ENCODE peak calls at places on chromosomes 13 and 19, in nine cellular contexts. One of them, this sample, is unnamed. For H3K27me3, the result is how much of the 10 kb centered on the place peaks cover.

GRCh38 chr19:41563847-41564514 is 12.0 kb upstream of the CEACAM21 start:
- DNase-seq in AG04450: no peak
- DNase-seq in mammary epithelial cell: peak
- DNase-seq in thoracic aorta: no peak
- DNase-seq in ovary: no peak
- DNase-seq in endodermal cell: no peak
- DNase-seq in heart left ventricle: no peak
- DNase-seq in CD8-positive, alpha-beta T cell: peak
- DNase-seq in psoas muscle: no peak
- DNase-seq in this sample: no peak

GRCh38 chr19:29482855-29483640 is 42.7 kb upstream of the VSTM2B start:
- DNase-seq in AG04450: no peak
- DNase-seq in mammary epithelial cell: no peak
- DNase-seq in thoracic aorta: no peak
- DNase-seq in ovary: no peak
- DNase-seq in endodermal cell: peak
- DNase-seq in heart left ventricle: no peak
- DNase-seq in CD8-positive, alpha-beta T cell: no peak
- DNase-seq in psoas muscle: no peak
- DNase-seq in this sample: no peak

GRCh38 chr19:14674764-14675163 is at the start of gene ADGRE3:
- DNase-seq in AG04450: no peak
- DNase-seq in mammary epithelial cell: no peak
- DNase-seq in thoracic aorta: no peak
- DNase-seq in ovary: no peak
- DNase-seq in endodermal cell: no peak
- DNase-seq in heart left ventricle: no peak
- DNase-seq in CD8-positive, alpha-beta T cell: no peak
- DNase-seq in psoas muscle: no peak
- DNase-seq in this sample: no peak

GRCh38 chr13:109951491-109951890 is 165.1 kb upstream of the IRS2 start:
- DNase-seq in AG04450: no peak
- DNase-seq in mammary epithelial cell: peak
- DNase-seq in thoracic aorta: no peak
- DNase-seq in ovary: no peak
- DNase-seq in endodermal cell: no peak
- DNase-seq in heart left ventricle: no peak
- DNase-seq in CD8-positive, alpha-beta T cell: no peak
- DNase-seq in psoas muscle: no peak
- DNase-seq in this sample: no peak

GRCh38 chr19:4972509-4973230 is 3.8 kb downstream of the KDM4B start:
- DNase-seq in AG04450: no peak
- DNase-seq in mammary epithelial cell: peak
- DNase-seq in thoracic aorta: no peak
- DNase-seq in ovary: no peak
- DNase-seq in endodermal cell: no peak
- DNase-seq in heart left ventricle: no peak
- DNase-seq in CD8-positive, alpha-beta T cell: no peak
- DNase-seq in psoas muscle: no peak
- DNase-seq in this sample: no peak

GRCh38 chr19:29662604-29663404 is 2.5 kb upstream of the PLEKHF1 start:
- DNase-seq in AG04450: peak
- DNase-seq in mammary epithelial cell: peak
- DNase-seq in thoracic aorta: peak
- DNase-seq in ovary: peak
- DNase-seq in endodermal cell: no peak
- DNase-seq in heart left ventricle: peak
- DNase-seq in CD8-positive, alpha-beta T cell: no peak
- DNase-seq in psoas muscle: peak
- DNase-seq in this sample: no peak

GRCh38 chr19:10919352-10920287 is 8.8 kb downstream of the YIPF2 start:
- DNase-seq in AG04450: no peak
- DNase-seq in mammary epithelial cell: no peak
- DNase-seq in thoracic aorta: no peak
- DNase-seq in ovary: no peak
- DNase-seq in endodermal cell: peak
- DNase-seq in heart left ventricle: no peak
- DNase-seq in CD8-positive, alpha-beta T cell: no peak
- DNase-seq in psoas muscle: no peak
- DNase-seq in this sample: no peak

GRCh38 chr19:7391218-7391670 is 42.5 kb downstream of the ARHGEF18 start:
- DNase-seq in AG04450: no peak
- DNase-seq in mammary epithelial cell: peak
- DNase-seq in thoracic aorta: no peak
- DNase-seq in ovary: no peak
- DNase-seq in endodermal cell: no peak
- DNase-seq in heart left ventricle: no peak
- DNase-seq in CD8-positive, alpha-beta T cell: no peak
- DNase-seq in psoas muscle: no peak
- DNase-seq in this sample: no peak

GRCh38 chr13:28489975-28490550 is 4.9 kb downstream of the FLT1 start:
- DNase-seq in AG04450: no peak
- DNase-seq in mammary epithelial cell: no peak
- DNase-seq in thoracic aorta: no peak
- DNase-seq in ovary: no peak
- DNase-seq in endodermal cell: no peak
- DNase-seq in heart left ventricle: no peak
- DNase-seq in CD8-positive, alpha-beta T cell: no peak
- DNase-seq in psoas muscle: no peak
- DNase-seq in this sample: no peak

GRCh38 chr19:46716672-46717033 is 261 bp downstream of the PRKD2 start:
- DNase-seq in AG04450: no peak
- DNase-seq in mammary epithelial cell: no peak
- DNase-seq in thoracic aorta: no peak
- DNase-seq in ovary: no peak
- DNase-seq in endodermal cell: no peak
- DNase-seq in heart left ventricle: no peak
- DNase-seq in CD8-positive, alpha-beta T cell: no peak
- DNase-seq in psoas muscle: no peak
- DNase-seq in this sample: no peak

GRCh38 chr19:5356918-5357317 is 16.3 kb upstream of the PTPRS start:
- DNase-seq in AG04450: no peak
- DNase-seq in mammary epithelial cell: no peak
- DNase-seq in thoracic aorta: no peak
- DNase-seq in ovary: no peak
- DNase-seq in endodermal cell: no peak
- DNase-seq in heart left ventricle: no peak
- DNase-seq in CD8-positive, alpha-beta T cell: no peak
- DNase-seq in psoas muscle: no peak
- DNase-seq in this sample: no peak

GRCh38 chr19:853014-853553 is 981 bp downstream of the ELANE start:
- DNase-seq in AG04450: no peak
- DNase-seq in mammary epithelial cell: no peak
- DNase-seq in thoracic aorta: no peak
- DNase-seq in ovary: no peak
- DNase-seq in endodermal cell: no peak
- DNase-seq in heart left ventricle: no peak
- DNase-seq in CD8-positive, alpha-beta T cell: no peak
- DNase-seq in psoas muscle: peak
- DNase-seq in this sample: no peak

GRCh38 chr13:106568225-106569003 is 477 bp upstream of the ARGLU1 start:
- DNase-seq in AG04450: no peak
- DNase-seq in mammary epithelial cell: no peak
- DNase-seq in thoracic aorta: no peak
- DNase-seq in ovary: no peak
- DNase-seq in endodermal cell: no peak
- DNase-seq in heart left ventricle: no peak
- DNase-seq in CD8-positive, alpha-beta T cell: no peak
- DNase-seq in psoas muscle: no peak
- DNase-seq in this sample: no peak

GRCh38 chr19:246551-246950 is 44.7 kb downstream of the PLPP2 start:
- DNase-seq in AG04450: no peak
- DNase-seq in mammary epithelial cell: no peak
- DNase-seq in thoracic aorta: no peak
- DNase-seq in ovary: no peak
- DNase-seq in endodermal cell: peak
- DNase-seq in heart left ventricle: peak
- DNase-seq in CD8-positive, alpha-beta T cell: peak
- DNase-seq in psoas muscle: no peak
- DNase-seq in this sample: no peak

GRCh38 chr19:34136127-34136526 is 36.2 kb upstream of the LSM14A start:
- DNase-seq in AG04450: no peak
- DNase-seq in mammary epithelial cell: no peak
- DNase-seq in thoracic aorta: no peak
- DNase-seq in ovary: no peak
- DNase-seq in endodermal cell: no peak
- DNase-seq in heart left ventricle: no peak
- DNase-seq in CD8-positive, alpha-beta T cell: no peak
- DNase-seq in psoas muscle: no peak
- DNase-seq in this sample: no peak

GRCh38 chr13:111925146-111925875 is 141.6 kb upstream of the SOX1 start:
- DNase-seq in AG04450: no peak
- DNase-seq in mammary epithelial cell: no peak
- DNase-seq in thoracic aorta: no peak
- DNase-seq in ovary: no peak
- DNase-seq in endodermal cell: peak
- DNase-seq in heart left ventricle: no peak
- DNase-seq in CD8-positive, alpha-beta T cell: no peak
- DNase-seq in psoas muscle: no peak
- DNase-seq in this sample: no peak

GRCh38 chr19:3880471-3881271 is at the start of gene ATCAY:
- DNase-seq in AG04450: no peak
- DNase-seq in mammary epithelial cell: no peak
- DNase-seq in thoracic aorta: no peak
- DNase-seq in ovary: no peak
- DNase-seq in endodermal cell: peak
- DNase-seq in heart left ventricle: no peak
- DNase-seq in CD8-positive, alpha-beta T cell: no peak
- DNase-seq in psoas muscle: no peak
- DNase-seq in this sample: no peak
- H3K27me3 ChIP-seq in AG04450: under half
- H3K27me3 ChIP-seq in mammary epithelial cell: under half
- H3K27me3 ChIP-seq in thoracic aorta: under half
- H3K27me3 ChIP-seq in ovary: under half
- H3K27me3 ChIP-seq in endodermal cell: under half
- H3K27me3 ChIP-seq in heart left ventricle: half or more
- H3K27me3 ChIP-seq in CD8-positive, alpha-beta T cell: under half
- H3K27me3 ChIP-seq in psoas muscle: half or more
- H3K27me3 ChIP-seq in this sample: half or more

GRCh38 chr19:49056101-49056901 is 1.2 kb downstream of the CGB7 start:
- DNase-seq in AG04450: no peak
- DNase-seq in mammary epithelial cell: peak
- DNase-seq in thoracic aorta: no peak
- DNase-seq in ovary: peak
- DNase-seq in endodermal cell: peak
- DNase-seq in heart left ventricle: peak
- DNase-seq in CD8-positive, alpha-beta T cell: peak
- DNase-seq in psoas muscle: peak
- DNase-seq in this sample: peak
- TF ChIP-seq CTCF in AG04450: peak
- TF ChIP-seq CTCF in mammary epithelial cell: no peak
- TF ChIP-seq CTCF in thoracic aorta: peak
- TF ChIP-seq CTCF in ovary: no peak
- TF ChIP-seq CTCF in endodermal cell: peak
- TF ChIP-seq CTCF in heart left ventricle: peak
- TF ChIP-seq CTCF in CD8-positive, alpha-beta T cell: no peak
- TF ChIP-seq CTCF in psoas muscle: peak
- TF ChIP-seq CTCF in this sample: peak

DNA sequence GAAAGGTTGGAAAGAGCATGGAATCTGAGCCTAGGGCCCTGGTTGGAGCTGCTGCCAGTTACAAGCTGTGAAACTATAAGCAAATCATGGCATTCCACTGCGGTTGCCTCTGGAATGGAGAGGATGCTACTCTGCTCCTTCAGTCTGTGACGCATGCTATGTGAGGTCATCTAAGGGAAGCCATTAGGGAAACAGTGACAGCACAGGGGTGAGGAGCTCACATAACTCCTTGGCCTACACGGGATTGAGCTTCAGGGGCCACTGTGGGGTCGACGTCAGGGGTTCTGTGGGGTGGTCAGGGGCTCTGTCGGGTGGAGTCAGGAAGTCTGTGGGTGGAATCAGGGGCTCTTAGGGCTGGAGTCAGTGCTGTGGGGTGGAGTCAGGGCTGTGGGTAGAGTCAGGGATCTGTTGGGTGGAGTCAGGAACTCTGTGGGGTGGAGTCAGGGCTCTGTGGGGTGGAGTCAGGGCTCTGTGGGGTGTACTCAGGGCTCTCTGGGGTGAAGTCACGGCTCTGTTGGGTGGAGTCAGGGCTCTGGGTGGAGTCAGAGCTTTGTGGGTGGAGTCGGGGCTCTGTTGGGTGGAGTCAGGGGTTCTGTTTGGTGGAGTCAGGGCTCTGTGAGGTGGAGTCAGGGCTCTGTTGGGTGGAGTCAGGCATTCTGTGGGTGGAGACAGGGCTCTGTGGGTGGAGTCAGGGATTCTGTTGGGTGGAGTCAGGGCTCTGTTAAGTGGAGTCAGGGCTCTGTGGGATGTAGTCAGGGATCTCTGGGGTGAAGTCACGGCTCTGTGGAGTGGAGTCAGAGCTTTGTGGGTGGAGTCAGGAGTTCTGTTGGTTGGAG is 35.8 kb upstream of the MEDAG start:
- DNase-seq in AG04450: peak
- DNase-seq in mammary epithelial cell: peak
- DNase-seq in thoracic aorta: peak
- DNase-seq in ovary: peak
- DNase-seq in endodermal cell: peak
- DNase-seq in heart left ventricle: peak
- DNase-seq in CD8-positive, alpha-beta T cell: no peak
- DNase-seq in psoas muscle: peak
- DNase-seq in this sample: no peak
- H3K27ac ChIP-seq in AG04450: peak
- H3K27ac ChIP-seq in mammary epithelial cell: peak
- H3K27ac ChIP-seq in thoracic aorta: peak
- H3K27ac ChIP-seq in ovary: peak
- H3K27ac ChIP-seq in endodermal cell: peak
- H3K27ac ChIP-seq in heart left ventricle: peak
- H3K27ac ChIP-seq in CD8-positive, alpha-beta T cell: no peak
- H3K27ac ChIP-seq in psoas muscle: peak
- H3K27ac ChIP-seq in this sample: no peak

GRCh38 chr19:2978467-2978767 is 1.1 kb downstream of the TLE6 start:
- DNase-seq in AG04450: no peak
- DNase-seq in mammary epithelial cell: no peak
- DNase-seq in thoracic aorta: no peak
- DNase-seq in ovary: no peak
- DNase-seq in endodermal cell: no peak
- DNase-seq in heart left ventricle: no peak
- DNase-seq in CD8-positive, alpha-beta T cell: no peak
- DNase-seq in psoas muscle: no peak
- DNase-seq in this sample: no peak

GRCh38 chr19:2977686-2978466 is 512 bp downstream of the TLE6 start:
- DNase-seq in AG04450: no peak
- DNase-seq in mammary epithelial cell: no peak
- DNase-seq in thoracic aorta: no peak
- DNase-seq in ovary: no peak
- DNase-seq in endodermal cell: peak
- DNase-seq in heart left ventricle: no peak
- DNase-seq in CD8-positive, alpha-beta T cell: no peak
- DNase-seq in psoas muscle: no peak
- DNase-seq in this sample: no peak

GRCh38 chr19:2977001-2977685 is at the start of gene TLE6:
- DNase-seq in AG04450: peak
- DNase-seq in mammary epithelial cell: peak
- DNase-seq in thoracic aorta: peak
- DNase-seq in ovary: peak
- DNase-seq in endodermal cell: peak
- DNase-seq in heart left ventricle: peak
- DNase-seq in CD8-positive, alpha-beta T cell: peak
- DNase-seq in psoas muscle: peak
- DNase-seq in this sample: peak

GRCh38 chr19:2974342-2974932 is 2.9 kb upstream of the TLE6 start:
- DNase-seq in AG04450: no peak
- DNase-seq in mammary epithelial cell: no peak
- DNase-seq in thoracic aorta: no peak
- DNase-seq in ovary: no peak
- DNase-seq in endodermal cell: no peak
- DNase-seq in heart left ventricle: no peak
- DNase-seq in CD8-positive, alpha-beta T cell: no peak
- DNase-seq in psoas muscle: no peak
- DNase-seq in this sample: no peak

GRCh38 chr19:2976609-2977000 is 759 bp upstream of the TLE6 start:
- DNase-seq in AG04450: no peak
- DNase-seq in mammary epithelial cell: no peak
- DNase-seq in thoracic aorta: no peak
- DNase-seq in ovary: no peak
- DNase-seq in endodermal cell: no peak
- DNase-seq in heart left ventricle: no peak
- DNase-seq in CD8-positive, alpha-beta T cell: no peak
- DNase-seq in psoas muscle: no peak
- DNase-seq in this sample: no peak
- H3K27me3 ChIP-seq in AG04450: under half
- H3K27me3 ChIP-seq in mammary epithelial cell: under half
- H3K27me3 ChIP-seq in thoracic aorta: under half
- H3K27me3 ChIP-seq in ovary: under half
- H3K27me3 ChIP-seq in endodermal cell: under half
- H3K27me3 ChIP-seq in heart left ventricle: under half
- H3K27me3 ChIP-seq in CD8-positive, alpha-beta T cell: under half
- H3K27me3 ChIP-seq in psoas muscle: under half
- H3K27me3 ChIP-seq in this sample: under half